ENCODE peak calls at places on chromosomes 12 and 14, in eight cellular contexts. L is GM23338; A is right cardiac atrium; P is A549; M is colonic mucosa; N is body of pancreas; W is effector memory CD4-positive, alpha-beta T cell; I is right atrium auricular region. T is an unnamed sample. For H3K4me1, the result is how much of the 10 kb centered on the place peaks cover.

GRCh38 chr14:64766430-64767151 is 62.4 kb downstream of the PLEKHG3 start:
- DNase-seq in P (no peak), A (no peak), W (no peak), M (no peak), I (no peak), N (no peak), L (peak), T (no peak)

GRCh38 chr12:11658796-11659195 is 9.3 kb downstream of the ETV6 start:
- DNase-seq in L (no peak), I (no peak), A (no peak), N (no peak), P (no peak), M (no peak), W (no peak), T (no peak)

GRCh38 chr14:106872619-106873446 is 1346.5 kb downstream of the TMEM121 start:
- DNase-seq in M (peak), N (peak), L (peak), A (peak), I (no peak), P (peak), W (peak), T (peak)

GRCh38 chr14:22836301-22837058 is at the start of gene MMP14:
- DNase-seq in A (peak), W (no peak), I (peak), P (no peak), N (peak), M (peak), L (peak), T (peak)

GRCh38 chr12:65958456-65958855 is 134.2 kb downstream of the HMGA2 start:
- DNase-seq in L (peak), P (no peak), I (no peak), W (no peak), M (no peak), A (no peak), N (peak), T (no peak)

GRCh38 chr12:89782807-89783206 is 74.2 kb upstream of the ATP2B1 start:
- DNase-seq in M (no peak), A (no peak), N (no peak), L (no peak), W (no peak), I (no peak), P (no peak), T (no peak)

GRCh38 chr14:81220488-81220766 is 332 bp downstream of the GTF2A1 start:
- DNase-seq in M (no peak), N (no peak), A (no peak), L (no peak), P (no peak), W (no peak), I (no peak), T (no peak)

GRCh38 chr12:52063986-52064649 is 5.7 kb upstream of the ATG101 start:
- DNase-seq in W (no peak), P (no peak), A (peak), N (peak), M (no peak), I (peak), L (no peak), T (no peak)

GRCh38 chr12:44972746-44973421 is 78.0 kb downstream of the DBX2 start:
- DNase-seq in L (peak), N (no peak), A (no peak), I (no peak), W (no peak), P (peak), M (no peak), T (no peak)

GRCh38 chr14:86961106-86961716 is 1031.8 kb downstream of the GALC start:
- DNase-seq in A (no peak), W (no peak), P (no peak), N (peak), M (no peak), I (no peak), L (peak), T (no peak)

GRCh38 chr12:80316141-80316700 is 127.8 kb upstream of the PTPRQ start:
- DNase-seq in A (no peak), N (no peak), W (no peak), L (no peak), M (no peak), I (no peak), P (no peak), T (no peak)

GRCh38 chr12:74365178-74365964 is 172.3 kb upstream of the ATXN7L3B start:
- DNase-seq in W (no peak), A (no peak), N (peak), I (no peak), L (peak), M (no peak), P (no peak), T (no peak)

GRCh38 chr12:14773685-14774073 is 29.6 kb downstream of the WBP11 start:
- DNase-seq in M (no peak), W (no peak), N (no peak), I (peak), P (peak), A (peak), L (peak), T (peak)

GRCh38 chr12:107884769-107885694 is 110.5 kb downstream of the ASCL4 start:
- DNase-seq in M (peak), I (peak), A (no peak), P (peak), W (no peak), L (peak), N (peak), T (no peak)

GRCh38 chr14:99724939-99725773 is 41.1 kb downstream of the CYP46A1 start:
- DNase-seq in M (no peak), P (no peak), L (no peak), N (no peak), A (no peak), W (no peak), I (peak), T (no peak)

GRCh38 chr12:100185361-100185894 is 15.2 kb upstream of the ACTR6 start:
- DNase-seq in N (no peak), L (no peak), M (no peak), I (peak), W (no peak), P (no peak), A (no peak), T (no peak)

GRCh38 chr14:101193126-101193844 is 289.8 kb upstream of the RTL1 start:
- DNase-seq in P (no peak), W (no peak), M (no peak), L (no peak), I (peak), N (no peak), A (no peak), T (no peak)

GRCh38 chr14:24774167-24774915 is 140.4 kb upstream of the GZMB start:
- DNase-seq in N (no peak), L (no peak), P (no peak), W (no peak), I (no peak), A (no peak), M (no peak), T (no peak)

GRCh38 chr14:89728964-89729363 is 225.6 kb downstream of the EFCAB11 start:
- DNase-seq in W (no peak), L (no peak), I (no peak), P (no peak), M (no peak), N (no peak), A (no peak), T (no peak)

GRCh38 chr14:50501642-50502041 is 30.7 kb downstream of the MAP4K5 start:
- DNase-seq in I (no peak), W (no peak), L (no peak), M (no peak), P (peak), A (no peak), N (no peak), T (no peak)

GRCh38 chr12:121628536-121628935 is 2.2 kb downstream of the ORAI1 start:
- DNase-seq in W (no peak), P (no peak), M (no peak), N (no peak), L (no peak), A (no peak), I (no peak), T (no peak)

GRCh38 chr12:96652870-96653269 is 163.5 kb downstream of the CFAP54 start:
- DNase-seq in N (no peak), W (no peak), A (no peak), M (no peak), P (no peak), I (no peak), L (no peak), T (no peak)

GRCh38 chr14:59435987-59436386 is 29.2 kb downstream of the GPR135 start:
- DNase-seq in M (no peak), W (no peak), I (no peak), N (no peak), L (no peak), A (no peak), P (no peak), T (no peak)

GRCh38 chr14:62436256-62436655 is 609.0 kb downstream of the KCNH5 start:
- DNase-seq in I (no peak), A (no peak), W (no peak), N (no peak), L (no peak), M (no peak), P (no peak), T (no peak)

GRCh38 chr12:31363416-31363809 is 37.5 kb upstream of the SINHCAF start:
- DNase-seq in P (no peak), N (no peak), I (no peak), A (no peak), L (no peak), M (peak), W (no peak), T (no peak)

GRCh38 chr14:60639677-60640076 is 9.6 kb downstream of the SIX1 start:
- DNase-seq in A (no peak), I (no peak), N (no peak), W (no peak), P (no peak), M (no peak), L (no peak), T (no peak)

GRCh38 chr12:23753627-23754358 is 195.7 kb downstream of the SOX5 start:
- DNase-seq in P (no peak), I (no peak), M (no peak), N (no peak), A (no peak), W (no peak), L (no peak), T (no peak)

GRCh38 chr14:95313707-95314106 is 6.0 kb downstream of the CLMN start:
- DNase-seq in M (peak), P (peak), A (peak), L (no peak), I (peak), N (peak), W (no peak), T (peak)

GRCh38 chr14:53613404-53614253 is 343.0 kb downstream of the BMP4 start:
- DNase-seq in L (peak), A (no peak), I (no peak), W (no peak), N (peak), P (peak), M (peak), T (no peak)

GRCh38 chr12:68565391-68565903 is 45.3 kb upstream of the RAP1B start:
- DNase-seq in L (no peak), N (no peak), P (no peak), I (no peak), M (no peak), A (no peak), W (no peak), T (no peak)

GRCh38 chr14:23365353-23366162 is 586 bp upstream of the EFS start:
- DNase-seq in I (no peak), N (no peak), W (no peak), L (peak), M (no peak), P (no peak), A (no peak), T (no peak)

GRCh38 chr12:53712059-53712643 is 15.1 kb downstream of the CALCOCO1 start:
- DNase-seq in M (no peak), A (no peak), P (no peak), L (no peak), W (no peak), N (no peak), I (no peak), T (no peak)

GRCh38 chr12:49703647-49704137 is 3.5 kb downstream of the FMNL3 start:
- DNase-seq in A (no peak), W (no peak), L (no peak), I (no peak), N (no peak), M (no peak), P (no peak), T (no peak)

GRCh38 chr14:26870096-26870495 is 272.3 kb upstream of the NOVA1 start:
- DNase-seq in L (no peak), A (no peak), I (no peak), P (no peak), W (no peak), N (no peak), M (no peak), T (no peak)

GRCh38 chr12:74728006-74728405 is 190.4 kb downstream of the ATXN7L3B start:
- DNase-seq in M (no peak), I (no peak), A (no peak), L (no peak), N (no peak), P (no peak), W (no peak), T (no peak)

GRCh38 chr12:50033317-50033679 is 8.0 kb upstream of the RACGAP1 start:
- DNase-seq in M (no peak), A (no peak), P (no peak), L (peak), I (no peak), N (no peak), W (no peak), T (no peak)

GRCh38 chr14:30034049-30034635 is 106.5 kb upstream of the PRKD1 start:
- DNase-seq in A (no peak), W (no peak), P (no peak), N (no peak), I (no peak), M (no peak), L (peak), T (no peak)

GRCh38 chr12:93783827-93784226 is 106.7 kb downstream of the CRADD start:
- DNase-seq in N (no peak), I (no peak), A (no peak), W (no peak), L (no peak), M (no peak), P (no peak), T (no peak)
- H3K4me1 ChIP-seq in N (under half), I (half or more), A (under half), W (under half), L (under half), M (under half), P (under half), T (under half)

GRCh38 chr12:122837306-122838265 is 2.3 kb downstream of the HIP1R start:
- DNase-seq in P (no peak), N (peak), M (peak), L (no peak), I (no peak), A (no peak), W (no peak), T (no peak)

GRCh38 chr12:122838841-122839240 is 3.6 kb downstream of the HIP1R start:
- DNase-seq in M (no peak), N (no peak), L (no peak), A (no peak), I (no peak), P (no peak), W (no peak), T (no peak)

GRCh38 chr12:122840580-122841513 is 5.6 kb downstream of the HIP1R start:
- DNase-seq in W (no peak), N (peak), L (no peak), A (no peak), M (no peak), I (no peak), P (no peak), T (no peak)

GRCh38 chr12:122841544-122842321 is 6.5 kb downstream of the HIP1R start:
- DNase-seq in W (no peak), N (peak), P (peak), I (no peak), A (no peak), M (no peak), L (peak), T (no peak)

DNA sequence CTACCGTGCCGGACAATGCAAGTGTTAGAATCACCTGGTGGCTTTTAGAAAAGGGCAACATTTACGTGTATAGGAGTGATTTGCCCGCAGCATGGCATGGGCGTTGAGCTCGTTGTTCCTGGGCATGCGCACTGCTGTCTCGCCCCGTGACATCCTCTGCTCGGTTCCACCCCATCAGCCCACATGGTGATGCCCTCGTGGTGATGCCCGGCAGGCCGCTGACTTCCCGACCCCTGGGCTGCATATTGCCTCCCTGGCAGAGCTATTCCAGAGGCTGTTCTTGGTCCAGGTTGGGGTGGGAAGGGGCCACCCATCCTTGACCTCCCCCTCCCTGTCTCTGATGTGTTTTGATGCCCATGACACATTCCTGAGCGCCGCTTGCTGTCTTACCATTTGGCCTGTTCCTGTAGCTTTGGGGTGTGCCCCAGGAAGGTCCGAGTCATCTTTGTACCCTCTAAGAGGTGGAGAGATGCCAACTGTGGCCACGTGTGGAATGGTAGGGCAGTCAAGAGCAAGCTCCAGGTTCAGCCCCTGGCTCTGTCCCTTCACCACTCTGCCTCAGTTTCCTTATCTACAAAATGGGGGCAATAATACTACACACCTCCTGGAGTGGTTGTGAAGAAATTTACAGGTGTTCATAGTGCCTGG is 4.8 kb downstream of the HIP1R start:
- DNase-seq in A (no peak), I (no peak), W (no peak), P (no peak), N (peak), L (no peak), M (no peak), T (no peak)
- H3K4me1 ChIP-seq in A (under half), I (half or more), W (under half), P (under half), N (half or more), L (under half), M (under half), T (under half)

GRCh38 chr12:43766291-43766690 is 7.5 kb downstream of the IRAK4 start:
- DNase-seq in M (no peak), N (no peak), I (no peak), A (no peak), P (no peak), L (no peak), W (no peak), T (no peak)
- H3K4me1 ChIP-seq in M (under half), N (under half), I (under half), A (under half), P (under half), L (under half), W (under half), T (under half)

GRCh38 chr14:69637503-69638030 is 26.2 kb downstream of the SUSD6 start:
- DNase-seq in I (no peak), A (no peak), P (no peak), M (peak), W (no peak), L (no peak), N (peak), T (peak)
- H3K4me1 ChIP-seq in I (half or more), A (under half), P (under half), M (under half), W (under half), L (under half), N (half or more), T (half or more)

T was measured in mucosa of descending colon.